ENCODE peak calls at places on chromosomes 12 and 14, in four cellular contexts. Y is EH; S is stimulated activated CD8-positive, alpha-beta memory T cell treated with anti-CD3 and anti-CD28 coated beads, Interleukin-7, amount 100 ng/mL, for 48 hours; R is NB4. J is an unnamed sample.

GRCh38 chr12:103884316-103884715 is 43.3 kb upstream of the NT5DC3 start:
- DNase-seq in Y (peak; percentile 65), S (no peak), R (peak; percentile 75), J (no peak)

GRCh38 chr12:54932691-54933090 is 51.9 kb downstream of the TESPA1 start:
- DNase-seq in Y (no peak), S (no peak), R (no peak), J (no peak)

GRCh38 chr14:72894623-72895378 is 900 bp upstream of the DPF3 start:
- DNase-seq in Y (peak; percentile 45), S (no peak), R (no peak), J (no peak)

GRCh38 chr14:103832046-103832445 is 15.3 kb downstream of the PPP1R13B start:
- DNase-seq in Y (no peak), S (no peak), R (no peak), J (no peak)

GRCh38 chr12:95671265-95671664 is 119.3 kb downstream of the NTN4 start:
- DNase-seq in Y (no peak), S (no peak), R (no peak), J (no peak)

GRCh38 chr12:42296503-42297109 is 29.3 kb downstream of the ZCRB1 start:
- DNase-seq in Y (peak; percentile 3), S (no peak), R (peak; percentile 54), J (no peak)

GRCh38 chr14:74522740-74523139 is 29.2 kb downstream of the ISCA2 start:
- DNase-seq in Y (no peak), S (no peak), R (no peak), J (no peak)

GRCh38 chr12:93536111-93536765 is 36.2 kb upstream of the SOCS2 start:
- DNase-seq in Y (no peak), S (no peak), R (no peak), J (no peak)

GRCh38 chr12:39364196-39364595 is 78.7 kb downstream of the KIF21A start:
- DNase-seq in Y (no peak), S (no peak), R (no peak), J (no peak)

GRCh38 chr14:28975084-28975483 is 208.5 kb downstream of the FOXG1 start:
- DNase-seq in Y (no peak), S (no peak), R (no peak), J (no peak)

GRCh38 chr14:51058382-51058781 is 36.5 kb downstream of the TRIM9 start:
- DNase-seq in Y (no peak), S (no peak), R (no peak), J (no peak)

GRCh38 chr14:54864526-54864925 is 38.1 kb downstream of the GCH1 start:
- DNase-seq in Y (peak; percentile 33), S (no peak), R (no peak), J (no peak)

GRCh38 chr12:24138041-24138440 is 188.6 kb upstream of the SOX5 start:
- DNase-seq in Y (no peak), S (no peak), R (no peak), J (no peak)